ENCODE peak calls at places on chromosomes 7 and 10, in six cellular contexts. V is T-helper 9 cell; A is stimulated activated CD4-positive, alpha-beta T cell treated with anti-CD3 and anti-CD28 coated beads, Interleukin-15, amount 100 ng/mL, for 1 hour; N is thoracic aorta; J is A172; Y is iPS-NIHi11. K is an unnamed sample.

GRCh38 chr10:69051303-69051702 is 36.6 kb upstream of the SRGN start:
- DNase-seq in A (no peak), N (no peak), J (peak; percentile 41), Y (no peak), V (no peak), K (no peak)

GRCh38 chr10:126420571-126421275 is 32.4 kb upstream of the ADAM12 start:
- DNase-seq in J (no peak), A (no peak), Y (no peak), N (no peak), V (no peak), K (no peak)

GRCh38 chr10:61140765-61141392 is 196.9 kb upstream of the RHOBTB1 start:
- DNase-seq in V (no peak), J (peak; percentile 64), Y (peak; percentile 28), N (no peak), A (no peak), K (no peak)

GRCh38 chr10:16599662-16600061 is 78.0 kb upstream of the C1QL3 start:
- DNase-seq in A (no peak), V (no peak), J (no peak), N (no peak), Y (no peak), K (no peak)

GRCh38 chr7:22269963-22270362 is 87.0 kb downstream of the RAPGEF5 start:
- DNase-seq in N (no peak), Y (no peak), A (no peak), V (no peak), J (no peak), K (no peak)

GRCh38 chr10:70834448-70835151 is 18.9 kb downstream of the SGPL1 start:
- DNase-seq in J (no peak), N (no peak), Y (no peak), A (no peak), V (no peak), K (no peak)

GRCh38 chr10:436013-436697 is 253.3 kb downstream of the DIP2C start:
- DNase-seq in J (no peak), Y (peak; percentile 69), V (no peak), N (no peak), A (no peak), K (no peak)

GRCh38 chr7:129949292-129950133 is 3.2 kb downstream of the UBE2H start:
- DNase-seq in N (no peak), J (peak; percentile 59), Y (peak; percentile 34), V (no peak), A (no peak), K (no peak)

GRCh38 chr10:70178139-70178725 is 7.9 kb upstream of the SAR1A start:
- DNase-seq in A (no peak), Y (no peak), V (no peak), J (no peak), N (no peak), K (no peak)

GRCh38 chr10:79044846-79045245 is 23.9 kb upstream of the ZMIZ1 start:
- DNase-seq in Y (no peak), N (no peak), J (no peak), A (no peak), V (no peak), K (no peak)

GRCh38 chr7:101884671-101885596 is 67.5 kb downstream of the CUX1 start:
- DNase-seq in A (no peak), N (no peak), V (no peak), J (no peak), Y (no peak), K (no peak)

GRCh38 chr7:85062651-85063050 is 124.2 kb downstream of the SEMA3D start:
- DNase-seq in A (no peak), V (no peak), J (no peak), N (no peak), Y (no peak), K (no peak)

GRCh38 chr10:70440296-70441160 is 953 bp downstream of the NODAL start:
- DNase-seq in A (no peak), Y (peak; percentile 64), N (no peak), J (no peak), V (no peak), K (no peak)

GRCh38 chr7:153413199-153413539 is 639.0 kb upstream of the DPP6 start:
- DNase-seq in A (no peak), V (no peak), J (no peak), Y (no peak), N (no peak), K (no peak)

GRCh38 chr10:70130878-70131559 is 1.6 kb downstream of the AIFM2 start:
- DNase-seq in A (no peak), J (peak; percentile 31), V (no peak), Y (no peak), N (no peak), K (no peak)

GRCh38 chr10:35870665-35871310 is 228.7 kb upstream of the FZD8 start:
- DNase-seq in J (no peak), V (no peak), Y (no peak), A (no peak), N (no peak), K (no peak)

GRCh38 chr7:129864042-129864441 is 88.7 kb downstream of the UBE2H start:
- DNase-seq in A (no peak), N (peak; percentile 41), V (no peak), J (no peak), Y (no peak), K (no peak)

GRCh38 chr7:87219545-87220025 is at the start of gene TMEM243:
- DNase-seq in N (peak; percentile 13), A (peak; percentile 64), J (peak; percentile 42), V (peak; percentile 79), Y (peak; percentile 67), K (peak; percentile 71)

GRCh38 chr10:61400524-61400923 is 52.7 kb downstream of the TMEM26 start:
- DNase-seq in N (no peak), Y (no peak), A (no peak), V (no peak), J (no peak), K (no peak)

GRCh38 chr7:7686806-7687205 is 31.6 kb downstream of the RPA3 start:
- DNase-seq in Y (no peak), A (no peak), N (no peak), J (no peak), V (no peak), K (no peak)

GRCh38 chr10:86878973-86879781 is 78.2 kb downstream of the MMRN2 start:
- DNase-seq in V (no peak), Y (no peak), A (no peak), J (no peak), N (no peak), K (no peak)

GRCh38 chr7:157936976-157937375 is 600.2 kb downstream of the DNAJB6 start:
- DNase-seq in N (no peak), V (no peak), Y (no peak), A (no peak), J (no peak), K (no peak)

GRCh38 chr10:52615349-52615748 is 157.2 kb downstream of the MBL2 start:
- DNase-seq in Y (no peak), N (no peak), J (no peak), V (no peak), A (no peak), K (no peak)

GRCh38 chr7:101891936-101892640 is 74.7 kb downstream of the CUX1 start:
- DNase-seq in J (no peak), N (no peak), A (no peak), Y (no peak), V (no peak), K (no peak)

GRCh38 chr7:27177795-27178320 is 3.7 kb upstream of the HOXA10 start:
- DNase-seq in A (no peak), J (no peak), N (no peak), V (no peak), Y (no peak), K (no peak)

GRCh38 chr7:44292876-44293560 is 32.4 kb downstream of the CAMK2B start:
- DNase-seq in A (no peak), J (no peak), Y (no peak), N (no peak), V (no peak), K (no peak)

GRCh38 chr7:236967-237366 is 44.6 kb downstream of the FAM20C start:
- DNase-seq in V (no peak), J (no peak), N (no peak), A (no peak), Y (no peak), K (no peak)

GRCh38 chr10:71214641-71215160 is 2.3 kb downstream of the UNC5B start:
- DNase-seq in Y (no peak), V (no peak), N (no peak), J (no peak), A (no peak), K (no peak)

K was measured in effector memory CD4-positive, alpha-beta T cell.